ENCODE peak calls at places on chromosomes 16 and 17, in seven cellular contexts. S is neural progenitor cell, F is fibroblast of the aortic adventitia, J is NCI-H345, G is HuH-7, I is AG10803, C is NCI-H1092. T is an unnamed sample.

GRCh38 chr16:82810077-82810476 is 183.3 kb downstream of the CDH13 start:
- DNase-seq in S (no peak), F (no peak), J (no peak), G (no peak), I (no peak), C (no peak), T (no peak)

GRCh38 chr16:88319116-88319965 is 63.4 kb upstream of the ZNF469 start:
- DNase-seq in S (no peak), F (no peak), J (no peak), G (no peak), I (no peak), C (no peak), T (no peak)

GRCh38 chr17:74704536-74704935 is 8.2 kb downstream of the CD300LF start:
- DNase-seq in S (no peak), F (no peak), J (no peak), G (no peak), I (no peak), C (no peak), T (no peak)

GRCh38 chr16:760498-761343 is at the start of gene MSLN:
- DNase-seq in S (no peak), F (no peak), J (no peak), G (no peak), I (no peak), C (no peak), T (peak)

GRCh38 chr17:79777844-79778503 is at the start of gene CBX2:
- DNase-seq in S (peak), F (peak), J (peak), G (peak), I (peak), C (peak), T (peak)

GRCh38 chr16:1823821-1824220 is 2.8 kb downstream of the HAGH start:
- DNase-seq in S (peak), F (peak), J (no peak), G (peak), I (peak), C (no peak), T (peak)

GRCh38 chr16:31460582-31461002 is 1.3 kb downstream of the ARMC5 start:
- DNase-seq in S (peak), F (peak), J (peak), G (no peak), I (peak), C (peak), T (peak)

GRCh38 chr16:4332083-4332482 is 16.2 kb downstream of the GLIS2 start:
- DNase-seq in S (no peak), F (no peak), J (no peak), G (no peak), I (no peak), C (no peak), T (no peak)

GRCh38 chr17:42422958-42423712 is at the start of gene CAVIN1:
- DNase-seq in S (peak), F (peak), J (no peak), G (peak), I (peak), C (peak), T (peak)

GRCh38 chr16:88691129-88691813 is 5.0 kb upstream of the SNAI3 start:
- DNase-seq in S (no peak), F (no peak), J (no peak), G (no peak), I (no peak), C (no peak), T (no peak)

GRCh38 chr16:88376053-88376834 is 6.5 kb upstream of the ZNF469 start:
- DNase-seq in S (no peak), F (no peak), J (no peak), G (no peak), I (no peak), C (no peak), T (no peak)

GRCh38 chr17:67606896-67607604 is 110.7 kb upstream of the NOL11 start:
- DNase-seq in S (no peak), F (no peak), J (no peak), G (no peak), I (no peak), C (peak), T (no peak)

GRCh38 chr17:76568771-76569170 is 16.9 kb downstream of the ST6GALNAC2 start:
- DNase-seq in S (no peak), F (no peak), J (no peak), G (no peak), I (no peak), C (no peak), T (no peak)

GRCh38 chr17:1573932-1574696 is 11.5 kb upstream of the PITPNA start:
- DNase-seq in S (peak), F (peak), J (peak), G (peak), I (peak), C (peak), T (peak)

GRCh38 chr16:17392127-17392856 is 78.5 kb downstream of the XYLT1 start:
- DNase-seq in S (no peak), F (no peak), J (no peak), G (no peak), I (no peak), C (no peak), T (no peak)

GRCh38 chr17:76872221-76872873 is 4.1 kb downstream of the MGAT5B start:
- DNase-seq in S (no peak), F (peak), J (no peak), G (no peak), I (peak), C (no peak), T (peak)

GRCh38 chr16:22055881-22056280 is 36.5 kb upstream of the VWA3A start:
- DNase-seq in S (peak), F (no peak), J (no peak), G (peak), I (no peak), C (no peak), T (no peak)

GRCh38 chr16:10876799-10877341 is at the start of gene CIITA:
- DNase-seq in S (no peak), F (peak), J (no peak), G (no peak), I (peak), C (no peak), T (peak)

GRCh38 chr16:64586756-64587155 is 535.1 kb downstream of the CDH11 start:
- DNase-seq in S (no peak), F (no peak), J (no peak), G (no peak), I (peak), C (no peak), T (peak)